ENCODE peak calls at places on chromosome 10, in ten cellular contexts. One of them, this sample, is unnamed.

GRCh38 chr10:101614957-101615759 is 27.0 kb downstream of the DPCD start:
- DNase-seq in H54: no peak
- DNase-seq in fibroblast of gingiva: no peak
- DNase-seq in PC-3: no peak
- DNase-seq in stimulated activated CD4-positive, alpha-beta T cell treated with anti-CD3 and anti-CD28 coated beads, Interleukin-12 subunit alpha, Interleukin-12 subunit beta, amount 100 ng/mL, for 4 hours: no peak
- DNase-seq in EL: no peak
- DNase-seq in effector CD4-positive, alpha-beta T cell: no peak
- DNase-seq in esophagus squamous epithelium: no peak
- DNase-seq in amygdala: no peak
- DNase-seq in naive thymus-derived CD8-positive, alpha-beta T cell: no peak
- DNase-seq in this sample: no peak

GRCh38 chr10:12351447-12351846 is 2.1 kb downstream of the CAMK1D start:
- DNase-seq in H54: no peak
- DNase-seq in fibroblast of gingiva: no peak
- DNase-seq in PC-3: no peak
- DNase-seq in stimulated activated CD4-positive, alpha-beta T cell treated with anti-CD3 and anti-CD28 coated beads, Interleukin-12 subunit alpha, Interleukin-12 subunit beta, amount 100 ng/mL, for 4 hours: no peak
- DNase-seq in EL: no peak
- DNase-seq in effector CD4-positive, alpha-beta T cell: peak
- DNase-seq in esophagus squamous epithelium: no peak
- DNase-seq in amygdala: no peak
- DNase-seq in naive thymus-derived CD8-positive, alpha-beta T cell: no peak
- DNase-seq in this sample: no peak

GRCh38 chr10:52883996-52884871 is 111.7 kb upstream of the MBL2 start:
- DNase-seq in H54: peak
- DNase-seq in fibroblast of gingiva: no peak
- DNase-seq in PC-3: peak
- DNase-seq in stimulated activated CD4-positive, alpha-beta T cell treated with anti-CD3 and anti-CD28 coated beads, Interleukin-12 subunit alpha, Interleukin-12 subunit beta, amount 100 ng/mL, for 4 hours: no peak
- DNase-seq in EL: peak
- DNase-seq in effector CD4-positive, alpha-beta T cell: no peak
- DNase-seq in esophagus squamous epithelium: no peak
- DNase-seq in amygdala: peak
- DNase-seq in naive thymus-derived CD8-positive, alpha-beta T cell: no peak
- DNase-seq in this sample: no peak

GRCh38 chr10:108204528-108205313 is 1040.2 kb upstream of the SORCS1 start:
- DNase-seq in H54: peak
- DNase-seq in fibroblast of gingiva: no peak
- DNase-seq in PC-3: peak
- DNase-seq in stimulated activated CD4-positive, alpha-beta T cell treated with anti-CD3 and anti-CD28 coated beads, Interleukin-12 subunit alpha, Interleukin-12 subunit beta, amount 100 ng/mL, for 4 hours: no peak
- DNase-seq in EL: peak
- DNase-seq in effector CD4-positive, alpha-beta T cell: no peak
- DNase-seq in esophagus squamous epithelium: no peak
- DNase-seq in amygdala: no peak
- DNase-seq in naive thymus-derived CD8-positive, alpha-beta T cell: no peak
- DNase-seq in this sample: no peak

GRCh38 chr10:102268333-102268999 is 23.1 kb downstream of the GBF1 start:
- DNase-seq in H54: no peak
- DNase-seq in fibroblast of gingiva: peak
- DNase-seq in PC-3: no peak
- DNase-seq in stimulated activated CD4-positive, alpha-beta T cell treated with anti-CD3 and anti-CD28 coated beads, Interleukin-12 subunit alpha, Interleukin-12 subunit beta, amount 100 ng/mL, for 4 hours: no peak
- DNase-seq in EL: peak
- DNase-seq in effector CD4-positive, alpha-beta T cell: no peak
- DNase-seq in esophagus squamous epithelium: no peak
- DNase-seq in amygdala: no peak
- DNase-seq in naive thymus-derived CD8-positive, alpha-beta T cell: no peak
- DNase-seq in this sample: no peak

GRCh38 chr10:63697956-63698814 is 177.0 kb downstream of the REEP3 start:
- DNase-seq in H54: no peak
- DNase-seq in fibroblast of gingiva: peak
- DNase-seq in PC-3: peak
- DNase-seq in stimulated activated CD4-positive, alpha-beta T cell treated with anti-CD3 and anti-CD28 coated beads, Interleukin-12 subunit alpha, Interleukin-12 subunit beta, amount 100 ng/mL, for 4 hours: no peak
- DNase-seq in EL: no peak
- DNase-seq in effector CD4-positive, alpha-beta T cell: no peak
- DNase-seq in esophagus squamous epithelium: no peak
- DNase-seq in amygdala: no peak
- DNase-seq in naive thymus-derived CD8-positive, alpha-beta T cell: no peak
- DNase-seq in this sample: no peak

GRCh38 chr10:26486985-26487850 is 49.1 kb downstream of the APBB1IP start:
- DNase-seq in H54: peak
- DNase-seq in fibroblast of gingiva: peak
- DNase-seq in PC-3: peak
- DNase-seq in stimulated activated CD4-positive, alpha-beta T cell treated with anti-CD3 and anti-CD28 coated beads, Interleukin-12 subunit alpha, Interleukin-12 subunit beta, amount 100 ng/mL, for 4 hours: peak
- DNase-seq in EL: peak
- DNase-seq in effector CD4-positive, alpha-beta T cell: peak
- DNase-seq in esophagus squamous epithelium: no peak
- DNase-seq in amygdala: no peak
- DNase-seq in naive thymus-derived CD8-positive, alpha-beta T cell: peak
- DNase-seq in this sample: no peak

GRCh38 chr10:102335184-102335583 is 60.3 kb upstream of the NFKB2 start:
- DNase-seq in H54: no peak
- DNase-seq in fibroblast of gingiva: peak
- DNase-seq in PC-3: no peak
- DNase-seq in stimulated activated CD4-positive, alpha-beta T cell treated with anti-CD3 and anti-CD28 coated beads, Interleukin-12 subunit alpha, Interleukin-12 subunit beta, amount 100 ng/mL, for 4 hours: no peak
- DNase-seq in EL: no peak
- DNase-seq in effector CD4-positive, alpha-beta T cell: no peak
- DNase-seq in esophagus squamous epithelium: no peak
- DNase-seq in amygdala: no peak
- DNase-seq in naive thymus-derived CD8-positive, alpha-beta T cell: no peak
- DNase-seq in this sample: no peak

GRCh38 chr10:45625879-45626278 is 46.7 kb downstream of the ZFAND4 start:
- DNase-seq in H54: no peak
- DNase-seq in fibroblast of gingiva: no peak
- DNase-seq in PC-3: no peak
- DNase-seq in stimulated activated CD4-positive, alpha-beta T cell treated with anti-CD3 and anti-CD28 coated beads, Interleukin-12 subunit alpha, Interleukin-12 subunit beta, amount 100 ng/mL, for 4 hours: no peak
- DNase-seq in EL: no peak
- DNase-seq in effector CD4-positive, alpha-beta T cell: no peak
- DNase-seq in esophagus squamous epithelium: no peak
- DNase-seq in amygdala: no peak
- DNase-seq in naive thymus-derived CD8-positive, alpha-beta T cell: no peak
- DNase-seq in this sample: no peak

GRCh38 chr10:6055929-6056328 is 6.2 kb downstream of the IL2RA start:
- DNase-seq in H54: no peak
- DNase-seq in fibroblast of gingiva: no peak
- DNase-seq in PC-3: no peak
- DNase-seq in stimulated activated CD4-positive, alpha-beta T cell treated with anti-CD3 and anti-CD28 coated beads, Interleukin-12 subunit alpha, Interleukin-12 subunit beta, amount 100 ng/mL, for 4 hours: no peak
- DNase-seq in EL: no peak
- DNase-seq in effector CD4-positive, alpha-beta T cell: no peak
- DNase-seq in esophagus squamous epithelium: no peak
- DNase-seq in amygdala: no peak
- DNase-seq in naive thymus-derived CD8-positive, alpha-beta T cell: no peak
- DNase-seq in this sample: no peak

This sample was measured in sciatic nerve.